ENCODE peak calls at places on chromosome 1, in four cellular contexts. One of them, this sample, is unnamed.

GRCh38 chr1:219085082-219085481 is 88.6 kb upstream of the LYPLAL1 start:
- DNase-seq in fibroblast of pulmonary artery: peak
- DNase-seq in GM06990: no peak
- DNase-seq in EL: peak
- DNase-seq in this sample: no peak

GRCh38 chr1:54424398-54424797 is 18.2 kb upstream of the SSBP3 start:
- DNase-seq in GM06990: no peak
- DNase-seq in EL: no peak
- DNase-seq in fibroblast of pulmonary artery: no peak
- DNase-seq in this sample: no peak

GRCh38 chr1:112982853-112983539 is 27.0 kb upstream of the SLC16A1 start:
- DNase-seq in fibroblast of pulmonary artery: no peak
- DNase-seq in EL: no peak
- DNase-seq in GM06990: no peak
- DNase-seq in this sample: no peak

GRCh38 chr1:201020647-201021332 is 2.7 kb downstream of the KIF21B start:
- DNase-seq in GM06990: no peak
- DNase-seq in fibroblast of pulmonary artery: peak
- DNase-seq in EL: peak
- DNase-seq in this sample: peak

GRCh38 chr1:225813250-225813964 is 3.5 kb downstream of the EPHX1 start:
- DNase-seq in EL: no peak
- DNase-seq in GM06990: no peak
- DNase-seq in fibroblast of pulmonary artery: peak
- DNase-seq in this sample: peak

GRCh38 chr1:13965770-13966398 is 265.9 kb downstream of the PRDM2 start:
- DNase-seq in EL: peak
- DNase-seq in GM06990: no peak
- DNase-seq in fibroblast of pulmonary artery: peak
- DNase-seq in this sample: peak

GRCh38 chr1:85911742-85912141 is 203.5 kb upstream of the ZNHIT6 start:
- DNase-seq in GM06990: no peak
- DNase-seq in EL: peak
- DNase-seq in fibroblast of pulmonary artery: peak
- DNase-seq in this sample: peak

GRCh38 chr1:11761988-11762406 is at the start of gene C1orf167:
- DNase-seq in EL: no peak
- DNase-seq in fibroblast of pulmonary artery: no peak
- DNase-seq in GM06990: no peak
- DNase-seq in this sample: peak

GRCh38 chr1:51788938-51789337 is 89.6 kb downstream of the NRDC start:
- DNase-seq in fibroblast of pulmonary artery: no peak
- DNase-seq in EL: no peak
- DNase-seq in GM06990: no peak
- DNase-seq in this sample: no peak

This sample was measured in DMS53.